ENCODE peak calls at places on chromosomes 6 and 20, in nine cellular contexts. G, C, L, A, M, N, T, P and J are unnamed samples. For H3K27me3, the result is how much of the 10 kb centered on the place peaks cover.

GRCh38 chr6:144390202-144390601 is 105.1 kb downstream of the UTRN start:
- DNase-seq in G (no peak), C (no peak), L (no peak), A (no peak), M (no peak), N (no peak), T (no peak), P (no peak), J (no peak)

GRCh38 chr6:157106487-157106886 is 216.8 kb downstream of the TMEM242 start:
- DNase-seq in G (no peak), C (no peak), L (no peak), A (peak), M (no peak), N (no peak), T (no peak), P (no peak), J (peak)

GRCh38 chr6:22247916-22248482 is 48.8 kb downstream of the PRL start:
- DNase-seq in G (no peak), C (no peak), L (no peak), A (no peak), M (no peak), N (no peak), T (no peak), P (no peak), J (no peak)

GRCh38 chr20:11375368-11375767 is 542.3 kb upstream of the BTBD3 start:
- DNase-seq in G (no peak), C (no peak), L (no peak), A (no peak), M (no peak), N (no peak), T (no peak), P (no peak), J (no peak)

GRCh38 chr6:152821525-152821924 is 70.9 kb downstream of the VIP start:
- DNase-seq in G (no peak), C (no peak), L (no peak), A (peak), M (no peak), N (peak), T (no peak), P (no peak), J (no peak)

GRCh38 chr20:63500151-63500901 is 1.4 kb upstream of the EEF1A2 start:
- DNase-seq in G (peak), C (peak), L (no peak), A (no peak), M (no peak), N (no peak), T (no peak), P (peak), J (no peak)

GRCh38 chr6:112744827-112745226 is 397.7 kb downstream of the RFPL4B start:
- DNase-seq in G (no peak), C (no peak), L (no peak), A (no peak), M (no peak), N (no peak), T (no peak), P (no peak), J (no peak)

GRCh38 chr6:16514249-16514648 is 247.0 kb downstream of the ATXN1 start:
- DNase-seq in G (no peak), C (no peak), L (no peak), A (peak), M (no peak), N (peak), T (no peak), P (no peak), J (no peak)

GRCh38 chr20:2751868-2752630 is 48.4 kb downstream of the CPXM1 start:
- DNase-seq in G (peak), C (peak), L (no peak), A (no peak), M (peak), N (peak), T (peak), P (no peak), J (no peak)

GRCh38 chr6:14035448-14035847 is 82.1 kb upstream of the CD83 start:
- DNase-seq in G (no peak), C (no peak), L (no peak), A (peak), M (no peak), N (peak), T (no peak), P (no peak), J (peak)

GRCh38 chr6:28264834-28265401 is 2.0 kb upstream of the ZSCAN26 start:
- DNase-seq in G (no peak), C (no peak), L (no peak), A (no peak), M (no peak), N (no peak), T (no peak), P (no peak), J (no peak)

GRCh38 chr6:43807228-43808061 is 37.4 kb downstream of the VEGFA start:
- DNase-seq in G (no peak), C (no peak), L (no peak), A (no peak), M (no peak), N (peak), T (no peak), P (no peak), J (no peak)

GRCh38 chr6:163646133-163646532 is 231.6 kb downstream of the QKI start:
- DNase-seq in G (no peak), C (no peak), L (no peak), A (no peak), M (no peak), N (no peak), T (no peak), P (no peak), J (no peak)

GRCh38 chr6:49563006-49563886 is 12.8 kb downstream of the C6orf141 start:
- DNase-seq in G (no peak), C (no peak), L (no peak), A (peak), M (no peak), N (no peak), T (no peak), P (no peak), J (no peak)

GRCh38 chr20:48831702-48832422 is 4.1 kb upstream of the PREX1 start:
- DNase-seq in G (no peak), C (no peak), L (peak), A (no peak), M (peak), N (peak), T (no peak), P (peak), J (no peak)

GRCh38 chr20:47713941-47714450 is 71.3 kb downstream of the SULF2 start:
- DNase-seq in G (no peak), C (no peak), L (peak), A (no peak), M (peak), N (no peak), T (no peak), P (no peak), J (no peak)

GRCh38 chr20:6140947-6141346 is 18.1 kb upstream of the FERMT1 start:
- DNase-seq in G (peak), C (no peak), L (no peak), A (peak), M (no peak), N (peak), T (no peak), P (no peak), J (no peak)

GRCh38 chr6:136846046-136846445 is 23.7 kb downstream of the PEX7 start:
- DNase-seq in G (no peak), C (no peak), L (no peak), A (peak), M (no peak), N (peak), T (peak), P (no peak), J (no peak)

GRCh38 chr20:32191873-32192272 is 15.7 kb downstream of the PLAGL2 start:
- DNase-seq in G (no peak), C (no peak), L (no peak), A (no peak), M (no peak), N (no peak), T (no peak), P (no peak), J (no peak)

GRCh38 chr20:17762243-17762872 is 62.6 kb downstream of the BANF2 start:
- DNase-seq in G (no peak), C (no peak), L (no peak), A (peak), M (no peak), N (no peak), T (no peak), P (peak), J (no peak)

GRCh38 chr20:32621071-32621913 is 36.2 kb upstream of the NOL4L start:
- DNase-seq in G (peak), C (no peak), L (no peak), A (no peak), M (no peak), N (peak), T (no peak), P (no peak), J (no peak)

GRCh38 chr6:38241200-38241599 is 398.5 kb downstream of the BTBD9 start:
- DNase-seq in G (no peak), C (no peak), L (no peak), A (no peak), M (no peak), N (no peak), T (no peak), P (no peak), J (no peak)

GRCh38 chr6:3850451-3851203 is 1.5 kb downstream of the FAM50B start:
- DNase-seq in G (no peak), C (no peak), L (no peak), A (no peak), M (peak), N (no peak), T (no peak), P (no peak), J (no peak)

GRCh38 chr6:6723792-6724318 is 135.3 kb downstream of the LY86 start:
- DNase-seq in G (no peak), C (no peak), L (no peak), A (no peak), M (no peak), N (no peak), T (no peak), P (no peak), J (no peak)

GRCh38 chr6:108764580-108764950 is 83.7 kb upstream of the ARMC2 start:
- DNase-seq in G (no peak), C (no peak), L (no peak), A (no peak), M (no peak), N (no peak), T (no peak), P (no peak), J (no peak)

GRCh38 chr6:91276315-91276714 is 689.4 kb upstream of the MAP3K7 start:
- DNase-seq in G (no peak), C (no peak), L (no peak), A (peak), M (no peak), N (peak), T (no peak), P (no peak), J (no peak)

GRCh38 chr20:13211956-13212618 is 9.0 kb upstream of the ISM1 start:
- DNase-seq in G (no peak), C (no peak), L (no peak), A (no peak), M (no peak), N (no peak), T (no peak), P (no peak), J (no peak)
- H3K27me3 ChIP-seq in G (under half), C (under half), L (under half), A (under half), M (under half), N (half or more), T (under half), P (under half), J (under half)

DNA sequence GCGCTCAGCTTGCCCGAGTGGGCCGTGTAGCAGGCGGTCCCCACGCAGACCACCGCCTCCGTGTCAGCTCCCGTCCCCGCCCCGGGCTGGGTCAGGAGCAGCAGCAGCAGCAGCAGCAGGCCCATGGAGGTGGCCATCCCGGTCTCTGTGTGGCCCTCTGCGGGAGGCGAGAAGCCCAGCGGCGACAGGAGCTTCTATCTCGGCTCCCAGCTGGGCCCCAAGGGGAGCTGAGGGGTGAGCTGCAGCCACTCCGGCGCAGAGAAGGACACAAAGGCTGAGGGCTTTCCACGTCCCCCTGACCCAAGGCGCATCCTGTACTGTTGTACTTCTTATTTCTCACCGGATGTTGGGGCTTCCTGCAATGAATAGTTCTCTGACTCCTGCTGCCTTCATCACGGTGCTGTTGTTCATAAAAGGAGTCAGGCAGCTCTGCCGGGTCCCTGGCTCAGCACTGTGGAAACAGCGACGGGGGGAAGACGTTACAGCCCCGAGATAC is at the start of gene CD93:
- DNase-seq in G (no peak), C (no peak), L (peak), A (no peak), M (peak), N (no peak), T (no peak), P (peak), J (no peak)
- H3K4me3 ChIP-seq in G (no peak), C (no peak), L (peak), A (no peak), M (peak), N (no peak), T (no peak), P (peak), J (no peak)

DNA sequence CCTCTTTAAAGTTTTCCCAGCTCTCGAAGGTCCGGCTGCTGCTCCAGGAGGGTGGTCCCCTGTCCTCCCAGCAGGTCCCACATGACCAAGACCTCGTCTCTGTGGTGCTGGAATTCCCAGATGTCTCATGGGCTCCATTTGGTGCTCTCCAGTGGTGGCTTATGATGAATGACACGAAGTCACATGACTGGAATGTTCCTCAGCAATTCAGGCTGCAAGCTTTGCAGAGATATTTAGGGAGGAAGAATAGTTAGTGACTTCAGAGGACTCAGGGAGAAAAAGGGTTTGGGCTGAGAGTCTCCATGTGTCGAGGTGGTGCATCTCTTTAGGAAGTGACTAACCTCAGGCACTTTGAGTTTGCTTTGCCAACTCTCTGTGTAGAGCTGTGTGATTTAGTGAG is 21.5 kb downstream of the SMOC2 start:
- DNase-seq in G (no peak), C (no peak), L (no peak), A (no peak), M (no peak), N (no peak), T (no peak), P (no peak), J (no peak)
- H3K27me3 ChIP-seq in G (under half), C (under half), L (under half), A (under half), M (under half), N (under half), T (under half), P (under half), J (under half)

DNA sequence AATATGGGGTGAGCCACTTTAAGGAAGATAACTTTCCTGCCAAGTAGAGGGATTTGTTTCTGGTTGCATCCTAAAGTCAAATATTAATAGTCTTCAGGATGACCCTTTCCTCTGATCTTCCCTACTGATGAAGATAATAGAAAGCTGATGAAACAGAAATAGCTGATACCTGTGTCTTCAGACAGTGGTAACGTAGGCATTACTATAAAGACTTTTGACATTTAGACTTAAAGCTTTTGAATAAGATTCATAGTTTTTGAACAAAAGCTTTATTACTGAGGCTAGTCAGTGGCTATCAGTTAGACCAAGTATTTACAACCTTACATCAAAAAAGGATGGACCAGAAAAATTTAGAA is 1.4 kb downstream of the NEDD9 start:
- DNase-seq in G (no peak), C (no peak), L (no peak), A (no peak), M (no peak), N (no peak), T (no peak), P (no peak), J (no peak)
- H3K4me3 ChIP-seq in G (peak), C (no peak), L (peak), A (no peak), M (peak), N (peak), T (no peak), P (peak), J (peak)

GRCh38 chr20:39083781-39084180 is 121.6 kb downstream of the DHX35 start:
- DNase-seq in G (no peak), C (no peak), L (no peak), A (no peak), M (no peak), N (no peak), T (no peak), P (no peak), J (no peak)
- H3K27me3 ChIP-seq in G (under half), C (under half), L (under half), A (under half), M (under half), N (under half), T (under half), P (under half), J (under half)

DNA sequence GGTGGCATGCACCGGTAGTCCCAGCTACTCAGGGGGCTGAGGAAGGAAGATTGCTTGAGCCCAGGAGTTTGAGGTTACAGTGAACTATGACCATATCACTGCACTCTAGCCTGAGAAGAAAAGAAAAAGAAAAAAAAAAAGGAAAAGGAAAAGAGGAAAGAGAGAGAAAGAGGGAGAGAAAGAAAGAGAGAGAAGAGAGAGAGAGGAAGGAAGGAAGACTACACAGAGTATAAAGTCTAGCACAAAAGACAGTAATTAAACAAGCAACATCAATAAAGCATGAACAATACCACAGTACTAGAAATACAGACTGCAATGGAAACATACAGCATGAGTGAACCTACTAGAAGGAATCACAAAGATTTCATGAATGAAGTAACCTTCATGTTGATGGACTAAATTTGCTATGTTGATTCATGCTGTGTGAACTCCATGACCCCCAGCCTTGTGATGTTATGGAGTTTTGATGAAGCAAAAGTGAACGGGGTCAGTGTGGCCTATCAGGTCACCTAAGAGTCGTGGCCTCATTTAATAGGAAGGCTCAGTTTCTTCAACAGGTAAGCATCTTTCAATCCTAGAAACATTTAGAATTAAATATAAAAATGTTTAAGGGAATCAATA is 57.6 kb downstream of the NUDT3 start:
- DNase-seq in G (no peak), C (no peak), L (no peak), A (no peak), M (no peak), N (no peak), T (no peak), P (no peak), J (no peak)
- H3K4me3 ChIP-seq in G (no peak), C (no peak), L (no peak), A (no peak), M (no peak), N (no peak), T (no peak), P (no peak), J (no peak)